ENCODE peak calls at places on chromosomes 6 and 20, in eight cellular contexts. M, Z, W, S, Q, I, D and X are unnamed samples.

GRCh38 chr6:36340341-36340670 is 3.6 kb upstream of the BNIP5 start:
- DNase-seq in S (no peak), I (no peak), M (no peak), Q (no peak), D (no peak), Z (no peak), W (no peak), X (no peak)

GRCh38 chr6:136526196-136526930 is 23.9 kb downstream of the MAP7 start:
- DNase-seq in Z (peak), D (no peak), M (peak), S (no peak), Q (peak), W (peak), I (no peak), X (peak)

GRCh38 chr20:36312724-36313441 is 6.7 kb downstream of the DLGAP4 start:
- DNase-seq in Z (no peak), S (no peak), W (peak), I (peak), Q (peak), M (no peak), D (no peak), X (no peak)

GRCh38 chr6:29845405-29846006 is 17.9 kb downstream of the HLA-G start:
- DNase-seq in S (no peak), Z (no peak), W (no peak), M (no peak), I (no peak), Q (no peak), D (peak), X (no peak)

GRCh38 chr20:33660685-33661058 is 1.5 kb upstream of the C20orf144 start:
- DNase-seq in M (no peak), I (no peak), S (no peak), D (no peak), Z (no peak), W (no peak), Q (no peak), X (no peak)

GRCh38 chr6:52543729-52544324 is 33.0 kb downstream of the TRAM2 start:
- DNase-seq in Z (no peak), I (no peak), S (no peak), D (no peak), W (peak), M (peak), Q (no peak), X (no peak)

GRCh38 chr6:33957391-33958207 is 153.8 kb upstream of the MLN start:
- DNase-seq in I (no peak), M (no peak), Z (no peak), D (no peak), S (no peak), W (no peak), Q (no peak), X (no peak)

GRCh38 chr6:134413241-134413643 is 95.3 kb upstream of the SGK1 start:
- DNase-seq in D (no peak), I (no peak), W (no peak), S (no peak), Q (no peak), M (no peak), Z (no peak), X (peak)

GRCh38 chr6:111447051-111447450 is 36.0 kb downstream of the REV3L start:
- DNase-seq in W (no peak), Q (no peak), D (no peak), M (no peak), S (no peak), I (no peak), Z (no peak), X (no peak)

GRCh38 chr6:167145468-167145867 is 12.3 kb downstream of the GPR31 start:
- DNase-seq in S (no peak), Q (no peak), W (no peak), D (no peak), Z (no peak), I (no peak), M (no peak), X (no peak)

GRCh38 chr6:165110871-165111270 is 198.5 kb downstream of the C6orf118 start:
- DNase-seq in W (no peak), I (no peak), Z (no peak), M (peak), Q (no peak), S (no peak), D (no peak), X (no peak)

GRCh38 chr6:4017058-4017457 is 61.9 kb downstream of the FAM217A start:
- DNase-seq in D (no peak), M (no peak), S (no peak), Q (no peak), Z (no peak), W (no peak), I (no peak), X (no peak)

GRCh38 chr20:34515484-34516037 is 661 bp upstream of the DYNLRB1 start:
- DNase-seq in I (no peak), W (peak), S (peak), D (no peak), Q (peak), M (peak), Z (peak), X (no peak)

GRCh38 chr6:21111399-21111725 is 482.2 kb upstream of the SOX4 start:
- DNase-seq in D (peak), W (no peak), Q (no peak), M (peak), Z (no peak), I (no peak), S (no peak), X (no peak)

GRCh38 chr6:8321671-8322404 is 113.5 kb downstream of the SLC35B3 start:
- DNase-seq in W (no peak), Q (no peak), I (no peak), S (no peak), D (no peak), M (no peak), Z (no peak), X (no peak)

GRCh38 chr6:135334169-135334568 is 153.1 kb downstream of the MYB start:
- DNase-seq in I (no peak), W (no peak), M (peak), D (no peak), S (no peak), Q (no peak), Z (no peak), X (no peak)

GRCh38 chr6:158793432-158793831 is 25.7 kb downstream of the EZR start:
- DNase-seq in W (peak), Z (no peak), S (no peak), D (peak), I (no peak), Q (no peak), M (peak), X (no peak)

GRCh38 chr6:56914791-56915658 is 39.9 kb upstream of the BEND6 start:
- DNase-seq in M (no peak), I (no peak), D (no peak), Q (no peak), S (no peak), Z (no peak), W (no peak), X (no peak)

GRCh38 chr20:24756292-24757025 is 192.6 kb upstream of the CST7 start:
- DNase-seq in D (no peak), W (peak), Z (no peak), M (no peak), Q (no peak), S (no peak), I (peak), X (no peak)

GRCh38 chr6:31933537-31933936 is 6.0 kb downstream of the C2 start:
- DNase-seq in W (no peak), Q (no peak), S (no peak), M (no peak), D (no peak), Z (no peak), I (no peak), X (no peak)

GRCh38 chr6:127102299-127102698 is 16.2 kb upstream of the RSPO3 start:
- DNase-seq in D (no peak), Q (no peak), W (no peak), Z (no peak), S (no peak), I (no peak), M (peak), X (peak)

GRCh38 chr20:42987376-42988114 is 202.2 kb downstream of the PTPRT start:
- DNase-seq in D (no peak), M (no peak), Q (no peak), W (no peak), S (no peak), I (no peak), Z (no peak), X (no peak)

GRCh38 chr6:160972111-160972510 is 19.5 kb upstream of the MAP3K4 start:
- DNase-seq in Q (no peak), Z (no peak), I (no peak), W (no peak), S (no peak), M (peak), D (no peak), X (no peak)

GRCh38 chr6:133418108-133418507 is 177.0 kb downstream of the EYA4 start:
- DNase-seq in W (no peak), I (no peak), D (no peak), S (no peak), Q (no peak), M (no peak), Z (no peak), X (no peak)

GRCh38 chr6:136683209-136683941 is 108.9 kb downstream of the MAP3K5 start:
- DNase-seq in S (no peak), Q (no peak), D (no peak), W (no peak), M (no peak), Z (no peak), I (no peak), X (no peak)

GRCh38 chr6:73801652-73802268 is 105.8 kb downstream of the CD109 start:
- DNase-seq in Z (no peak), D (no peak), M (no peak), W (no peak), S (no peak), Q (no peak), I (no peak), X (no peak)

GRCh38 chr6:98775205-98775604 is 59.2 kb upstream of the POU3F2 start:
- DNase-seq in M (no peak), Z (no peak), W (no peak), I (no peak), Q (no peak), D (no peak), S (no peak), X (no peak)

GRCh38 chr6:141562181-141562800 is 570.4 kb upstream of the GJE1 start:
- DNase-seq in D (no peak), W (no peak), Z (peak), M (no peak), Q (peak), I (no peak), S (no peak), X (no peak)

GRCh38 chr6:40438556-40438955 is 148.6 kb downstream of the LRFN2 start:
- DNase-seq in W (no peak), S (no peak), D (no peak), I (no peak), Z (no peak), M (no peak), Q (no peak), X (no peak)

GRCh38 chr20:35972445-35972844 is 4.1 kb downstream of the CNBD2 start:
- DNase-seq in Q (no peak), D (no peak), W (no peak), Z (no peak), S (no peak), I (no peak), M (no peak), X (no peak)

GRCh38 chr6:19204445-19204844 is 632.7 kb upstream of the ID4 start:
- DNase-seq in S (no peak), D (no peak), Z (no peak), I (no peak), W (no peak), M (no peak), Q (no peak), X (no peak)

GRCh38 chr6:84606860-84607259 is 157.5 kb downstream of the TBX18 start:
- DNase-seq in S (no peak), W (no peak), I (no peak), D (no peak), M (no peak), Q (no peak), Z (no peak), X (no peak)

GRCh38 chr6:107655245-107655644 is 165.3 kb downstream of the SOBP start:
- DNase-seq in Q (peak), D (no peak), M (no peak), I (no peak), Z (no peak), S (no peak), W (no peak), X (no peak)

GRCh38 chr6:22025468-22026159 is 271.2 kb downstream of the PRL start:
- DNase-seq in S (no peak), M (peak), Z (no peak), W (no peak), Q (peak), D (no peak), I (no peak), X (peak)

GRCh38 chr6:143545976-143546547 is 34.5 kb upstream of the FUCA2 start:
- DNase-seq in W (no peak), S (no peak), Q (no peak), Z (no peak), I (no peak), D (no peak), M (no peak), X (no peak)

GRCh38 chr20:44409132-44409600 is 53.7 kb downstream of the HNF4A start:
- DNase-seq in D (no peak), Z (no peak), Q (no peak), I (no peak), W (no peak), M (peak), S (no peak), X (no peak)

GRCh38 chr20:56244259-56244658 is 4.3 kb upstream of the MC3R start:
- DNase-seq in I (no peak), S (no peak), D (no peak), Z (no peak), W (no peak), Q (no peak), M (no peak), X (no peak)

GRCh38 chr20:56245761-56246160 is 2.8 kb upstream of the MC3R start:
- DNase-seq in W (no peak), Z (no peak), D (no peak), M (no peak), I (no peak), S (no peak), Q (no peak), X (no peak)

GRCh38 chr20:56247954-56248782 is at the start of gene MC3R:
- DNase-seq in S (no peak), Q (peak), D (peak), W (no peak), Z (peak), M (peak), I (no peak), X (no peak)

DNA sequence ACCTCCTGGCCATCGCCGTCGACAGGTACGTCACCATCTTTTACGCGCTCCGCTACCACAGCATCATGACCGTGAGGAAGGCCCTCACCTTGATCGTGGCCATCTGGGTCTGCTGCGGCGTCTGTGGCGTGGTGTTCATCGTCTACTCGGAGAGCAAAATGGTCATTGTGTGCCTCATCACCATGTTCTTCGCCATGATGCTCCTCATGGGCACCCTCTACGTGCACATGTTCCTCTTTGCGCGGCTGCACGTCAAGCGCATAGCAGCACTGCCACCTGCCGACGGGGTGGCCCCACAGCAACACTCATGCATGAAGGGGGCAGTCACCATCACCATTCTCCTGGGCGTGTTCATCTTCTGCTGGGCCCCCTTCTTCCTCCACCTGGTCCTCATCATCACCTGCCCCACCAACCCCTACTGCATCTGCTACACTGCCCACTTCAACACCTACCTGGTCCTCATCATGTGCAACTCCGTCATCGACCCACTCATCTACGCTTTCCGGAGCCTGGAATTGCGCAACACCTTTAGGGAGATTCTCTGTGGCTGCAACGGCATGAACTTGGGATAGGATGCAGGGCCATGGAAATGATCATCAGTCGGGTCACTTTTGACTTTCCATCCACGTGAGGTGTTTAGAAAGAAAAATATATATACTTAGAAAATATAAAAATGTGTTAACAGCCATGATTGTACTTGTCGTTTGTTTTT is 868 bp downstream of the MC3R start:
- DNase-seq in Z (no peak), M (peak), W (no peak), Q (peak), S (no peak), D (peak), I (no peak), X (no peak)
- TF ChIP-seq CTCF in Z (no peak), M (peak), W (no peak), Q (no peak), S (no peak), D (peak), I (no peak), X (peak)

GRCh38 chr6:69722683-69723082 is 74.1 kb downstream of the LMBRD1 start:
- DNase-seq in S (no peak), Z (no peak), M (no peak), Q (no peak), W (no peak), I (no peak), D (no peak), X (no peak)

DNA sequence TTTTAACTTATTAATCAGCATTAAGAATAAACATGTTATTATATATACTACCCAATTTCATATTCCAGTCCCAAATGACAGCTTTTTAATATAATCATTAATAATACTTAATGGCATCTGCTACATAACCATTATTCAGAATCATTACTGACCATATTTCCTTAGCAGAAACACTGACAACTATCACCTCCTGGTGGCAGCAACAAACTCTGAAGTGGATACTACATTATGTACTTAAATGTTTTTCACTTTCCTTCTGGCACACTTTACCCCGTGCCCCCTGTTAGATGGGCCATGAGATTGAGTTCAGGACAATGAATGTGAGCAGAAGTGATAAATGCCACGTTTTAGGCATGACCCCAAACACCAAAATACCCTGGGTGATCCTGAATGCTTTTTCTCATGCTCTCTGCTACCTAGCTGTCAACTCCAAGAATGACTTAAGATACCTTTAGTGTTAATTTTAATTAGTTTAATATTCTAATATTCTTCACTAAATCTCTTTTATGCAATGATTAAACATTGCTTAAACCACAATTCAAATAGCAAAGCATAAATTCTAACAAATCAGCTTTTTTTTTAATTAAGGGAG is 77.1 kb downstream of the LMBRD1 start:
- DNase-seq in W (no peak), D (peak), I (no peak), Z (no peak), S (no peak), M (peak), Q (no peak), X (no peak)
- TF ChIP-seq CTCF in W (no peak), D (peak), I (no peak), Z (no peak), S (no peak), M (peak), Q (no peak), X (no peak)

GRCh38 chr6:17413313-17413750 is 19.9 kb downstream of the CAP2 start:
- DNase-seq in Q (no peak), M (peak), W (no peak), Z (no peak), I (no peak), S (no peak), D (no peak), X (no peak)

GRCh38 chr6:17421406-17421805 is 28.0 kb downstream of the CAP2 start:
- DNase-seq in I (no peak), W (no peak), Z (no peak), D (no peak), Q (no peak), M (no peak), S (no peak), X (no peak)

GRCh38 chr6:17418281-17419188 is 25.1 kb downstream of the CAP2 start:
- DNase-seq in W (no peak), Q (no peak), S (no peak), M (peak), D (no peak), Z (no peak), I (no peak), X (no peak)

GRCh38 chr6:17419189-17419575 is 25.8 kb downstream of the CAP2 start:
- DNase-seq in Q (no peak), Z (no peak), W (no peak), S (no peak), M (no peak), D (no peak), I (no peak), X (no peak)

GRCh38 chr6:17417817-17418216 is 24.4 kb downstream of the CAP2 start:
- DNase-seq in W (no peak), I (no peak), M (peak), Q (peak), S (no peak), D (no peak), Z (no peak), X (no peak)
- TF ChIP-seq CTCF in W (no peak), I (no peak), M (no peak), Q (no peak), S (no peak), D (no peak), Z (no peak), X (no peak)

DNA sequence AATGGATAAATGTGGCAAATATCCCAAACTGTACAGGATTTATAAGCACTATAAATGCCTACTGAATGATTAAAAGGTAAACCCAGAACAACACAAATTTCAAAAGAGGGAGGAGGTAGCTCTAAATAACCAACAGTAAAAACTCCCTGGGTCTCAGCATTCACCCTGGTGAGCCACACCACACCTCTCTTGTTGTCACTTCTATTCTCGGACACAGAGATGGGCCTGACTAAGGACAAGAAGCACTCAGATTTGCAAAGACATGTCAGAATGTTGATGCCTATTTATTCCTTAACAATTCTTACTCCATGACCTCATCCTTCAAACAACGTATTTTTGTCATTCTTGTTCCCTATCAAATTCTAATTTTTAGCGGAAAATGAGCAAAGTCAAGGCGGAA is 14.7 kb downstream of the TNFRSF21 start:
- DNase-seq in I (no peak), Z (no peak), Q (no peak), W (no peak), D (no peak), S (no peak), M (no peak), X (no peak)
- TF ChIP-seq CTCF in I (no peak), Z (no peak), Q (no peak), W (no peak), D (no peak), S (no peak), M (no peak), X (no peak)

GRCh38 chr20:2914160-2914559 is 40.9 kb downstream of the PTPRA start:
- DNase-seq in W (no peak), I (no peak), Q (no peak), M (peak), Z (no peak), D (no peak), S (no peak), X (no peak)
- TF ChIP-seq CTCF in W (no peak), I (no peak), Q (no peak), M (peak), Z (no peak), D (no peak), S (no peak), X (no peak)

GRCh38 chr20:47857142-47857993 is 72.1 kb upstream of the SULF2 start:
- DNase-seq in W (no peak), I (no peak), D (no peak), S (no peak), Z (no peak), M (peak), Q (no peak), X (no peak)

GRCh38 chr20:47857994-47858557 is 72.8 kb upstream of the SULF2 start:
- DNase-seq in Z (no peak), D (no peak), S (no peak), M (peak), Q (no peak), W (no peak), I (no peak), X (no peak)

GRCh38 chr20:47851774-47852173 is 66.5 kb upstream of the SULF2 start:
- DNase-seq in Z (no peak), M (no peak), S (no peak), D (no peak), I (no peak), W (no peak), Q (no peak), X (no peak)

GRCh38 chr20:47855799-47856198 is 70.5 kb upstream of the SULF2 start:
- DNase-seq in D (no peak), M (no peak), S (no peak), I (no peak), W (no peak), Q (no peak), Z (no peak), X (no peak)

GRCh38 chr20:47854687-47855212 is 69.5 kb upstream of the SULF2 start:
- DNase-seq in W (no peak), M (peak), Q (peak), Z (no peak), D (peak), S (no peak), I (no peak), X (no peak)
- TF ChIP-seq CTCF in W (no peak), M (peak), Q (peak), Z (no peak), D (peak), S (no peak), I (no peak), X (no peak)

GRCh38 chr20:20712474-20713243 is at the start of gene RALGAPA2:
- DNase-seq in W (peak), Z (peak), S (peak), I (peak), Q (peak), M (peak), D (peak), X (peak)
- TF ChIP-seq CTCF in W (no peak), Z (peak), S (no peak), I (no peak), Q (no peak), M (no peak), D (no peak), X (no peak)